ENCODE peak calls at places on chromosomes 13 and 19, in six cellular contexts. F is gastrocnemius medialis, T is left lung, P is heart left ventricle, J is fibroblast of lung, X is psoas muscle. U is an unnamed sample. For H3K4me1 and H3K36me3, the result is how much of the 10 kb centered on the place peaks cover.

GRCh38 chr19:35363001-35363590 is 4.8 kb downstream of the FFAR3 start:
- DNase-seq in F (no peak), T (no peak), P (no peak), J (no peak), X (no peak), U (no peak)

GRCh38 chr19:15701757-15702589 is 25.9 kb upstream of the OR10H2 start:
- DNase-seq in F (no peak), T (no peak), P (no peak), J (no peak), X (no peak), U (no peak)

GRCh38 chr13:24834902-24835510 is 71.0 kb downstream of the RNF17 start:
- DNase-seq in F (no peak), T (no peak), P (no peak), J (no peak), X (no peak), U (no peak)

GRCh38 chr13:94454334-94454733 is 25.1 kb downstream of the DCT start:
- DNase-seq in F (no peak), T (no peak), P (no peak), J (no peak), X (no peak), U (no peak)

GRCh38 chr19:43895727-43896126 is 39.4 kb downstream of the ZNF45 start:
- DNase-seq in F (no peak), T (no peak), P (no peak), J (no peak), X (no peak), U (no peak)

GRCh38 chr19:53002479-53002878 is 11.2 kb upstream of the ERVV-1 start:
- DNase-seq in F (no peak), T (no peak), P (no peak), J (no peak), X (no peak), U (no peak)

GRCh38 chr19:3284759-3285646 is 60.5 kb downstream of the CELF5 start:
- DNase-seq in F (no peak), T (peak), P (no peak), J (peak), X (peak), U (no peak)

GRCh38 chr19:31761281-31761913 is 412.2 kb upstream of the TSHZ3 start:
- DNase-seq in F (no peak), T (no peak), P (no peak), J (no peak), X (no peak), U (no peak)

GRCh38 chr13:26721251-26721939 is 39.2 kb downstream of the GPR12 start:
- DNase-seq in F (no peak), T (no peak), P (peak), J (no peak), X (peak), U (no peak)

GRCh38 chr13:84399320-84400085 is 517.2 kb upstream of the SLITRK1 start:
- DNase-seq in F (no peak), T (no peak), P (no peak), J (no peak), X (no peak), U (no peak)

GRCh38 chr13:40910324-40911050 is 108.6 kb downstream of the ELF1 start:
- DNase-seq in F (no peak), T (no peak), P (no peak), J (no peak), X (no peak), U (no peak)

GRCh38 chr19:27775395-27775794 is 1437.6 kb downstream of the UQCRFS1 start:
- DNase-seq in F (no peak), T (no peak), P (no peak), J (no peak), X (no peak), U (no peak)

GRCh38 chr13:73991884-73992283 is 142.3 kb downstream of the KLF12 start:
- DNase-seq in F (no peak), T (no peak), P (no peak), J (no peak), X (no peak), U (no peak)

GRCh38 chr13:100954430-100955361 is 280.1 kb upstream of the TMTC4 start:
- DNase-seq in F (no peak), T (no peak), P (no peak), J (no peak), X (no peak), U (no peak)

GRCh38 chr19:35736913-35737886 is 5.1 kb downstream of the IGFLR1 start:
- DNase-seq in F (no peak), T (no peak), P (no peak), J (no peak), X (no peak), U (no peak)

GRCh38 chr19:37699057-37699456 is 20.5 kb downstream of the ZNF607 start:
- DNase-seq in F (no peak), T (no peak), P (no peak), J (no peak), X (no peak), U (no peak)

GRCh38 chr13:94112227-94112626 is 367.3 kb downstream of the DCT start:
- DNase-seq in F (no peak), T (no peak), P (peak), J (peak), X (no peak), U (no peak)

GRCh38 chr19:58479736-58480480 is 3.8 kb downstream of the ZNF446 start:
- DNase-seq in F (no peak), T (no peak), P (no peak), J (no peak), X (no peak), U (no peak)

GRCh38 chr13:40206241-40207109 is 460.0 kb downstream of the FOXO1 start:
- DNase-seq in F (no peak), T (no peak), P (no peak), J (peak), X (no peak), U (no peak)

GRCh38 chr19:4199699-4200293 is 17.3 kb downstream of the ANKRD24 start:
- DNase-seq in F (no peak), T (no peak), P (no peak), J (no peak), X (no peak), U (no peak)

GRCh38 chr13:99322297-99323103 is 15.3 kb upstream of the GPR183 start:
- DNase-seq in F (no peak), T (no peak), P (no peak), J (peak), X (no peak), U (no peak)

GRCh38 chr19:55703790-55704215 is 28.8 kb downstream of the EPN1 start:
- DNase-seq in F (no peak), T (no peak), P (peak), J (peak), X (no peak), U (peak)

GRCh38 chr19:20453424-20453938 is 112.1 kb downstream of the ZNF737 start:
- DNase-seq in F (no peak), T (no peak), P (no peak), J (no peak), X (no peak), U (no peak)

GRCh38 chr19:13002389-13002898 is 7.2 kb downstream of the NFIX start:
- DNase-seq in F (peak), T (no peak), P (peak), J (no peak), X (peak), U (peak)

GRCh38 chr13:43878897-43879322 is 630 bp downstream of the CCDC122 start:
- DNase-seq in F (peak), T (peak), P (peak), J (peak), X (peak), U (peak)

GRCh38 chr13:31124225-31124624 is 37.5 kb downstream of the HSPH1 start:
- DNase-seq in F (no peak), T (no peak), P (no peak), J (no peak), X (no peak), U (no peak)

GRCh38 chr13:25213716-25214115 is 41.6 kb upstream of the AMER2 start:
- DNase-seq in F (no peak), T (no peak), P (no peak), J (no peak), X (no peak), U (no peak)

GRCh38 chr13:60426075-60426474 is 29.1 kb downstream of the TDRD3 start:
- DNase-seq in F (no peak), T (no peak), P (no peak), J (no peak), X (no peak), U (no peak)

GRCh38 chr19:1856345-1856697 is 7.1 kb downstream of the KLF16 start:
- DNase-seq in F (no peak), T (no peak), P (no peak), J (no peak), X (no peak), U (no peak)

GRCh38 chr13:103236213-103236612 is 170.0 kb upstream of the SLC10A2 start:
- DNase-seq in F (no peak), T (no peak), P (no peak), J (peak), X (no peak), U (no peak)

GRCh38 chr19:40363128-40363527 is 14.6 kb downstream of the PLD3 start:
- DNase-seq in F (no peak), T (no peak), P (no peak), J (no peak), X (no peak), U (no peak)

GRCh38 chr19:38210458-38210987 is 13.5 kb downstream of the DPF1 start:
- DNase-seq in F (peak), T (peak), P (peak), J (peak), X (peak), U (no peak)

GRCh38 chr13:24036115-24036514 is 124.4 kb upstream of the SPATA13 start:
- DNase-seq in F (no peak), T (no peak), P (no peak), J (peak), X (no peak), U (no peak)

GRCh38 chr19:43731346-43731745 is 15.5 kb downstream of the IRGC start:
- DNase-seq in F (no peak), T (no peak), P (no peak), J (no peak), X (no peak), U (no peak)

GRCh38 chr13:44437356-44438233 is 64.0 kb downstream of the SERP2 start:
- DNase-seq in F (no peak), T (no peak), P (no peak), J (peak), X (no peak), U (no peak)

GRCh38 chr19:40585241-40585640 is 8.6 kb downstream of the SHKBP1 start:
- DNase-seq in F (no peak), T (no peak), P (no peak), J (no peak), X (no peak), U (no peak)

GRCh38 chr13:110307697-110308376 is 753 bp downstream of the COL4A2 start:
- DNase-seq in F (no peak), T (no peak), P (no peak), J (peak), X (no peak), U (no peak)
- H3K4me1 ChIP-seq in F (under half), T (under half), P (half or more), J (under half), X (under half), U (under half)

GRCh38 chr13:28489536-28489935 is 5.4 kb downstream of the FLT1 start:
- DNase-seq in F (no peak), T (no peak), P (no peak), J (no peak), X (no peak), U (no peak)
- TF ChIP-seq CTCF in F (no peak), T (no peak), P (no peak), J (no peak), X (no peak), U (no peak)

GRCh38 chr13:66353664-66354063 is 876.5 kb downstream of the PCDH9 start:
- DNase-seq in F (no peak), T (no peak), P (no peak), J (no peak), X (no peak), U (no peak)
- H3K36me3 ChIP-seq in F (under half), T (under half), P (under half), J (under half), X (under half), U (under half)

GRCh38 chr19:45078390-45079062 is 534 bp upstream of the GEMIN7 start:
- DNase-seq in F (no peak), T (no peak), P (no peak), J (no peak), X (no peak), U (no peak)
- H3K4me1 ChIP-seq in F (under half), T (half or more), P (under half), J (under half), X (under half), U (under half)

GRCh38 chr19:18488403-18488723 is 33.5 kb downstream of the ELL start:
- DNase-seq in F (no peak), T (no peak), P (no peak), J (no peak), X (peak), U (no peak)
- TF ChIP-seq CTCF in F (peak), T (peak), P (no peak), J (peak), X (peak), U (no peak)

U was measured in tibial artery.